ENCODE peak calls at places on chromosomes 2 and 18, in nine cellular contexts. V, A, I, E, P, G, O, C and M are unnamed samples. For H3K4me1, the result is how much of the 10 kb centered on the place peaks cover.

GRCh38 chr2:65564299-65564698 is 131.9 kb upstream of the SPRED2 start:
- DNase-seq in O (peak), C (no peak), P (no peak), I (no peak), E (no peak), A (no peak), G (no peak), V (no peak), M (no peak)

GRCh38 chr2:30446602-30447148 is 371 bp upstream of the LCLAT1 start:
- DNase-seq in V (no peak), C (no peak), A (no peak), P (no peak), G (no peak), O (no peak), I (no peak), E (no peak), M (no peak)

GRCh38 chr18:12010187-12010802 is 29.0 kb downstream of the IMPA2 start:
- DNase-seq in C (no peak), A (no peak), P (no peak), E (no peak), I (peak), O (no peak), G (no peak), V (peak), M (peak)

GRCh38 chr18:55609426-55609825 is 21.4 kb upstream of the TCF4 start:
- DNase-seq in I (no peak), A (no peak), O (no peak), P (no peak), E (no peak), C (no peak), G (no peak), V (no peak), M (no peak)

GRCh38 chr2:232697807-232698110 is 628 bp downstream of the GIGYF2 start:
- DNase-seq in O (no peak), V (no peak), E (no peak), P (no peak), A (no peak), I (no peak), G (peak), C (no peak), M (no peak)

GRCh38 chr2:165219491-165219890 is 15.6 kb upstream of the SCN3A start:
- DNase-seq in O (no peak), V (no peak), A (no peak), E (no peak), C (no peak), P (no peak), I (no peak), G (no peak), M (no peak)

GRCh38 chr2:55761024-55761423 is 67.4 kb upstream of the PNPT1 start:
- DNase-seq in G (no peak), O (no peak), I (no peak), E (no peak), C (no peak), A (no peak), V (no peak), P (no peak), M (no peak)

GRCh38 chr2:201837824-201838340 is 31.5 kb downstream of the CDK15 start:
- DNase-seq in O (no peak), I (no peak), A (no peak), V (no peak), E (no peak), C (no peak), P (no peak), G (no peak), M (no peak)

GRCh38 chr2:237431372-237431771 is 17.4 kb upstream of the COL6A3 start:
- DNase-seq in I (no peak), O (no peak), E (no peak), P (no peak), G (no peak), C (no peak), V (no peak), A (no peak), M (no peak)

GRCh38 chr2:127121776-127122176 is 14.8 kb upstream of the BIN1 start:
- DNase-seq in I (no peak), G (peak), A (peak), C (no peak), O (peak), E (no peak), V (no peak), P (no peak), M (no peak)

GRCh38 chr2:176582990-176583481 is 313.8 kb downstream of the MTX2 start:
- DNase-seq in O (no peak), E (no peak), V (no peak), A (peak), I (no peak), C (peak), P (peak), G (no peak), M (no peak)

GRCh38 chr2:219249203-219249980 is 3.7 kb upstream of the TUBA4B start:
- DNase-seq in G (no peak), I (peak), E (peak), C (no peak), P (peak), A (peak), O (peak), V (peak), M (peak)

GRCh38 chr2:240571314-240571973 is 3.2 kb downstream of the RNPEPL1 start:
- DNase-seq in A (peak), O (peak), E (no peak), P (no peak), I (peak), C (no peak), V (no peak), G (no peak), M (peak)

GRCh38 chr18:56162316-56162715 is 476.1 kb downstream of the TXNL1 start:
- DNase-seq in P (no peak), E (no peak), G (no peak), O (no peak), I (no peak), V (no peak), C (no peak), A (no peak), M (no peak)

DNA sequence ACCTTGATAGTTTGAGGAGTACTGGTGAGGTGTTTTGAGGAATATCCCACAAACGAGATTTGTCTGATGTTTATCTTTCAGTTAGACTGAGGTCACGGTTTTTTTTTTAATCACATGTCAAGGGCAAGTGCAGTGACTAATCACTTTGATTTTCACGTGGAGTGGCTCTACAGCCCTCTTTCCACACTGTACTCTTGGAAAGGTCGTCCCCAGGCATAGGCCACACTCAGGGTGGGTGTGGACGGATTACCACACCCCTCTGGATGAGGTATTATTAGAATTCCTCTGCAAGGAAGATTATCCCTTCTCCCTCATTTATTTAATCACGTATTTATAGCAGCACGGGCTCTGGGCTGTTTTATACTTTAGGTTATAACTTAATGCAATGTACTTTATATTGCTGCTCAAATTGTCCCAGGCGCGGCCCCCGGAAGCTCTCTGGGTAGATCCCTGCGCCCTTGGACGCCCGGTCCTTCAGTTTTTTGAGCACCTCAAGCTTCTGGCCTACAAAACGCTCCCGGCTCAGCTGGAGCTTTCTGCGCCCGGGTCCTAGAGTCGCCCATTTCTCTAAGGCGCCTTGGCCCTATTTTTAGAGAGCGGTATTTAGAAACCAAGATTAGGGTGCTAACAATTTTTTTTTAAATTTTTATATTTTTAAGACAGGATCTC is 515 bp upstream of the PLEKHB2 start:
- DNase-seq in P (peak), A (peak), O (peak), I (peak), E (no peak), V (peak), C (peak), G (peak), M (no peak)
- TF ChIP-seq POLR2AphosphoS5 in P (no peak), A (no peak), O (no peak), I (peak), E (no peak), V (peak), C (no peak), G (no peak), M (peak)

GRCh38 chr2:230953843-230954242 is 28.8 kb upstream of the GPR55 start:
- DNase-seq in V (no peak), G (no peak), E (no peak), P (no peak), A (no peak), I (no peak), C (no peak), O (no peak), M (no peak)
- TF ChIP-seq POLR2A in V (no peak), G (no peak), E (no peak), P (no peak), A (no peak), I (no peak), C (no peak), O (no peak), M (no peak)

GRCh38 chr2:134407154-134407890 is 153.4 kb downstream of the MGAT5 start:
- DNase-seq in A (no peak), P (no peak), V (no peak), G (no peak), C (no peak), E (no peak), I (no peak), O (no peak), M (no peak)
- H3K4me1 ChIP-seq in A (under half), P (under half), V (under half), G (under half), C (under half), E (under half), I (under half), O (under half), M (under half)

DNA sequence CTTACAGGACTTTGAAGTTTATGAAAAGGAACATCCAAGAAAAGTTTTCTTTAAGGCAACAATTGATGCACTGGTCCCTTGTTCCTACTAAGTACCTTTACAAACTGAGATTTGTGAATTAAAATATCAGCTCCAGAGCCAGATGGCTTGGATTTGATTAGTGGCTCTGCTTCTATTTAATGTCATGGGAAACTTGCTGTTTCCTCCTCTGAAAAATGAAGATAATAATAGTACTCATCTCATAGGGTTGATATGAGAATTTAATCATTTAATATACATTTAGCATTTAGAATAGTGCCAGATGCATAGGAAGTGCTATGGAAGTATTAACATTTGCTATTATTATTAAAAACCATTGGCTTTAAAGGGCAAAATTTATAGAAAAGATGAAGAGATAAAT is 2.6 kb upstream of the GAREM1 start:
- DNase-seq in O (no peak), I (no peak), V (no peak), C (no peak), E (no peak), G (no peak), P (no peak), A (no peak), M (no peak)
- TF ChIP-seq POLR2AphosphoS5 in O (no peak), I (no peak), V (no peak), C (no peak), E (no peak), G (no peak), P (no peak), A (no peak), M (no peak)

DNA sequence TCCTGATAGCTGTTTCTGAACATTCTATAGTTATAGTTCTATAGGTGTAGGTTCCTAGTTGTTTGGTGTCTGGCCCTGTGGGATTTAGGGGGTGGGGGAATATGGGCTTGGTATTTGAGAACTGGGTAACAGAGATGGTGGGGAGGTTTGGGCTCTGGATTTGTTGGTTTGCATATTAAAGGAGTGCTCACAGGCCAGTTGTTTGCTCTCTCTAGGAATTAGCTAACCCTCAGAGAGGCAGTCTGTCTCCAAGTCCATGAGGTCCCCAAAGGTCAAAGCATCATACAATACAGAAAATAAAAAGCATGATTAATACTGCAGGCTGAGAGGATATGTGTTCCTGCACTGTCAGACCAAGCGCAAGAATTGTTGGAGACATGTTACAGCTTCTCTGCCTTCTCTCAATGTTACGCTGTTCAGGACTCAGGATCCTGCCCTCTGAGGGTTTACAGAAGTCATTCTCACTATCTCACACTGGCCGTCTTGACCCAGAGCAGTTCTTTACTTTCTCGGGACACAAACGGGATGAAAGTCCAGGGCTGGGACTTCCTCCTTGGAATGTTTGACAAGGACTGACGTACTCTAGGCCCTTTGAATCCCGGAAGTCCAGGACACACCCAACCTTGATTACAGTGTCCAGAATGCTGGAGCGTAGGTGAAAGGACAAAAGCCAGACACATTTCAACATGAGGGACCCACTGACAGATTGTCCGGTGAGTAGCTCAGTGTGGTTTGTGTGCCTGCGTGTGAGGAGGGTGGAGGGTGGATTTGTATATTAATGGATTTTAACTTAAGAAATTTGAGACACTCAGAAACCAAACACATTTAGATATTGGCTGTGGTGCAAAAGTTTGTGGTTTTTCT is at the start of gene NOSTRIN:
- DNase-seq in O (no peak), G (peak), A (no peak), P (peak), V (peak), C (peak), E (peak), I (peak), M (no peak)
- TF ChIP-seq POLR2A in O (no peak), G (peak), A (no peak), P (no peak), V (peak), C (no peak), E (no peak), I (peak), M (no peak)

DNA sequence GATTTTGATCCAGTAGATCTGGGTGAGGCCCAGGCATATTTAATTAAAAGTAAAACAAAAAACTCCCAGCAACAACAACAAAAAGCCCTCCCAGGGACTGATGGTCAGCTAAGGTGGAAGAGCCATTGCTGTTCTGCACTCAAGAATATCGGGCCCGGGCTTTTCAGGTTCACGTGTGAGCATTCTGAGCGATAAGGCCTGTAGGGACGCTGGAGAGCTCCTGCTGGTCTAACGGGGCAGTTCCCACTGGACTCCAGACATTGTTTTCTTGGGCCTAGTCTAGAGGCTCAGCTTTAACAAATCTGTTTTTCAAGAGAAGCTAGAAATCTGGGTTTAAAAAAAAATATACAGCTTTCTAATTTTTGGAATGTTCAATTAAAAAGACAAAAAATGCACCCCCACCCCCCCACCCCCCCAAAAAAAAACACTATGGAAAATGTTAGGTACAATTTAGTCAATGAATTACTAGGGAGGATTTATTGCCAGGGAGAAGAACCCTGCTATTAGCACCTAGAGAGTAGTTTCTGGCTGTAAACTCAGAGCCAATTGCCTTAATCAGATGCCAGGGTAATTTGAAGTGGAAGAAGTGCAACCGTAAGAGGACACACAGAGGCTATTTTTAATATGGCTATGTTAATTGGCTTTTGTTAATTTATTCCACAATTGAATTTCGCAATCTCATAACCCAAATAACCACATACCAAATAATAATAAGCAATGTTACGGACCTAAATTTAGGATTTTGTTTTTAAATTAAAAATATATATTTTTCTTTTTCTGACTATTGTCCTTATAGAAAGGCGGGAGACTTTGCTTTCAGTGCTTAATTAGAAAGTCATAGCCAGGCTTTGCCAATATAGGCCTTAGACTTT is 78.9 kb downstream of the MAP4K4 start:
- DNase-seq in G (peak), I (no peak), C (no peak), A (no peak), V (no peak), E (no peak), P (peak), O (no peak), M (no peak)
- H3K4me1 ChIP-seq in G (under half), I (under half), C (under half), A (half or more), V (under half), E (under half), P (half or more), O (half or more), M (under half)

GRCh38 chr18:36579311-36579710 is 249.5 kb downstream of the TPGS2 start:
- DNase-seq in P (no peak), A (no peak), G (no peak), I (no peak), V (no peak), E (no peak), C (no peak), O (no peak), M (no peak)

GRCh38 chr18:36583155-36583745 is 245.6 kb downstream of the TPGS2 start:
- DNase-seq in C (no peak), P (no peak), O (no peak), V (no peak), I (no peak), E (no peak), A (no peak), G (no peak), M (no peak)

GRCh38 chr18:36578871-36579270 is 249.9 kb downstream of the TPGS2 start:
- DNase-seq in C (no peak), G (no peak), P (no peak), V (no peak), E (no peak), O (no peak), A (no peak), I (no peak), M (no peak)

GRCh38 chr18:36580266-36580665 is 248.5 kb downstream of the TPGS2 start:
- DNase-seq in E (no peak), G (no peak), O (no peak), I (no peak), C (no peak), A (peak), P (no peak), V (no peak), M (no peak)

DNA sequence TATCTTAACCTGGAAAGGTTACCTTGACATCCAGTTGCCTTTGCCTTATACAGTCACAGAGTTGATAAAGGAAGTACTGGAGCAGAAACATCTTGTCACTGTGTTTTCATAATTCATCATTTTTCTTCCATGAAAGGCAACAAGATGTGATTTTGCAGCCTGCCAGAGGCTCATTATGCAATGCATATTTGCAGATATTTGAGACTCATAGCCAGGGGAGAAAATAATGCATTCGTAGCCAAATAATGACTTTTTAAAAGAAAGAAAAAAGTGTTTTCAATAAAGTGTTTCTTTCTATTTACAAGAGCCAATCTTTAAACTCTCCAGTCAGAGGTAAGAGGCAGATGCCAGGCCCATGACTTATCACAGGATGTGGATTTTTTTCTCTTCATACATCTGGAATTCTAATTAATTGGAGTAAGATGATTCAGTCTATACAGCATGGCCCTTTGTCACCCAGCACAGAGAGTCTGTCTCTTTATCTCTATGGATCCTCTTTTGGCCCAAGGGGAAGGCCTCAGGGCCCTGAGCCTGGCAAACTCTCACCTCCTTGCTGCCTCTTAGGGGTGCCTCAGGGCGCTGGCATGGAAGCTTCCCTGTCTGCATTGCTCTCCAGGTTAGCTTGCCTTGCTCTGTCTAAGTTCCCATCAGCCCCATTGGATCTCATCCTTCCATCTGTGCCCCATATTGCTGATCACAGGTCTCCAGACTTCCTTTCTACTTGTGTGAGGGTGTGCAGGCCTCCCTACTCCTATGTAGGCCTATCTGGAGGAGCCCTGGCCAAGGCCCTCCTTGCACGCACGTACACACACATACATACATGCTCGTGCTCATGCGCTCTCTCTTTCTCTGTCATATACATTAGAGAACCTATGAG is 247.7 kb downstream of the TPGS2 start:
- DNase-seq in G (no peak), O (no peak), V (no peak), P (no peak), I (no peak), C (no peak), A (no peak), E (no peak), M (no peak)
- TF ChIP-seq POLR2AphosphoS5 in G (no peak), O (no peak), V (no peak), P (no peak), I (no peak), C (no peak), A (no peak), E (peak), M (no peak)